ENCODE peak calls at places on chromosomes 11 and 22, in nine cellular contexts. Y, M, F, G, J, V, A, R and K are unnamed samples.

GRCh38 chr11:16186680-16187079 is 169.7 kb downstream of the SOX6 start:
- DNase-seq in V (no peak), M (no peak), R (no peak), F (no peak), G (no peak), Y (no peak), A (no peak), J (no peak), K (no peak)

GRCh38 chr22:37464181-37464580 is 22.0 kb downstream of the MFNG start:
- DNase-seq in V (no peak), M (no peak), Y (no peak), J (no peak), R (no peak), A (no peak), G (no peak), F (no peak), K (no peak)

GRCh38 chr11:2943711-2944118 is 14.5 kb upstream of the PHLDA2 start:
- DNase-seq in Y (no peak), G (no peak), M (peak; percentile 57), F (no peak), V (peak; percentile 62), R (no peak), A (no peak), J (no peak), K (no peak)

GRCh38 chr11:130131957-130132850 is 27.4 kb upstream of the ST14 start:
- DNase-seq in V (no peak), R (no peak), J (peak; percentile 63), M (peak; percentile 78), F (no peak), G (peak; percentile 48), A (peak; percentile 71), Y (peak; percentile 66), K (peak; percentile 50)

GRCh38 chr11:120543816-120544215 is 32.3 kb downstream of the GRIK4 start:
- DNase-seq in M (no peak), R (no peak), J (no peak), A (no peak), F (no peak), G (no peak), Y (no peak), V (no peak), K (no peak)

GRCh38 chr11:27718853-27719574 is 18.8 kb upstream of the BDNF start:
- DNase-seq in A (peak; percentile 55), J (no peak), Y (peak; percentile 65), G (peak; percentile 70), M (peak; percentile 86), F (peak; percentile 32), R (no peak), V (peak; percentile 23), K (no peak)

GRCh38 chr22:45671783-45672563 is at the start of gene ATXN10:
- DNase-seq in V (peak; percentile 74), G (peak; percentile 81), F (peak; percentile 75), A (peak; percentile 38), R (no peak), Y (peak; percentile 65), J (peak; percentile 73), M (peak; percentile 85), K (peak; percentile 83)

GRCh38 chr11:119103793-119104192 is 2.1 kb upstream of the DPAGT1 start:
- DNase-seq in Y (no peak), R (no peak), M (no peak), A (no peak), J (no peak), F (no peak), V (no peak), G (no peak), K (no peak)

GRCh38 chr11:65498042-65498726 is 661 bp upstream of the MALAT1 start:
- DNase-seq in Y (peak; percentile 68), R (no peak), M (peak; percentile 80), V (peak; percentile 52), F (no peak), G (no peak), J (peak; percentile 73), A (no peak), K (peak; percentile 61)

GRCh38 chr11:94897330-94897768 is 76.0 kb downstream of the CWC15 start:
- DNase-seq in Y (peak; percentile 45), F (no peak), A (peak; percentile 10), V (peak; percentile 41), M (peak; percentile 56), R (no peak), J (peak; percentile 17), G (peak; percentile 37), K (peak; percentile 50)

GRCh38 chr11:35324183-35324582 is 95.2 kb downstream of the SLC1A2 start:
- DNase-seq in M (no peak), Y (no peak), G (no peak), R (no peak), V (no peak), A (no peak), F (no peak), J (no peak), K (no peak)

GRCh38 chr11:35324981-35325380 is 94.4 kb downstream of the SLC1A2 start:
- DNase-seq in J (no peak), A (no peak), M (peak; percentile 64), R (no peak), V (no peak), F (no peak), Y (peak; percentile 40), G (no peak), K (no peak)

GRCh38 chr11:35323076-35323868 is 96.1 kb downstream of the SLC1A2 start:
- DNase-seq in J (no peak), F (no peak), Y (peak; percentile 35), A (no peak), V (no peak), M (peak; percentile 67), G (no peak), R (no peak), K (no peak)

GRCh38 chr11:35327829-35328228 is 91.5 kb downstream of the SLC1A2 start:
- DNase-seq in G (no peak), A (no peak), V (no peak), J (no peak), M (no peak), R (no peak), Y (no peak), F (no peak), K (no peak)

DNA sequence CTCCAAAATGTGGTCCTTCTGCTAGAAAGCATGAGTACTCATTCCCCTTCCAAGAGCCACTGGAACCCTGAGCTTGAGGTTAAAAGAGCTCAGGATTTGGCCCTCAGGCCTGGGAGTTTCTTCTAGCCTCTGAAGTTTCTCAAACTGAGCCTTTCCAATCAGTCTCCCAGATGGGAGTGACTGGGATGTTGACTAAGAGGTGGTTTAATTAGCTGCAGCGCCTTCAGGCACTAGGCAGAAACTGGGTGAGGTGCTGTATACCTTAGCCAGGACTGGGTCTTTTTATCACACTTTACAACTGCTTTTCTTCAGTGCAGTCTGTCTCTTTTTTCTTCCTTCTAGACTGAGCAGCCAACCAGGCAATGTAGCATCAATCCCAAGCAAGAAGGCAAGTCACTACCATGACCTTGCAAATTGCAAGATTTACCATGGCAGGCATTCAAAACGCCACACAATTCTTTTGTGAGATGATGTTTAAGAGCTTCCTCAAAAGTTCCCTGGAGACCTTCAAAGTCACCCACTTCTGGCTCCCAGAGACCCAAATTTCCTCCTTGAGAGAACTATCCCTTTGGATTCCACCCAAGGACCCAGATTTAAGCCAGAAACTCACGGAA is 93.0 kb downstream of the SLC1A2 start:
- DNase-seq in F (no peak), J (no peak), R (no peak), A (no peak), Y (no peak), M (no peak), G (no peak), V (no peak), K (no peak)
- H3K4me1 ChIP-seq in F (peaks cover 52% of the 10 kb centered on the region), J (peaks cover 39% of the 10 kb centered on the region), R (peaks cover 25% of the 10 kb centered on the region), A (no peaks in the 10 kb centered on the region), Y (peaks cover 5% of the 10 kb centered on the region), M (peaks cover 38% of the 10 kb centered on the region), G (no peaks in the 10 kb centered on the region), V (peaks cover 11% of the 10 kb centered on the region), K (no peaks in the 10 kb centered on the region)

DNA sequence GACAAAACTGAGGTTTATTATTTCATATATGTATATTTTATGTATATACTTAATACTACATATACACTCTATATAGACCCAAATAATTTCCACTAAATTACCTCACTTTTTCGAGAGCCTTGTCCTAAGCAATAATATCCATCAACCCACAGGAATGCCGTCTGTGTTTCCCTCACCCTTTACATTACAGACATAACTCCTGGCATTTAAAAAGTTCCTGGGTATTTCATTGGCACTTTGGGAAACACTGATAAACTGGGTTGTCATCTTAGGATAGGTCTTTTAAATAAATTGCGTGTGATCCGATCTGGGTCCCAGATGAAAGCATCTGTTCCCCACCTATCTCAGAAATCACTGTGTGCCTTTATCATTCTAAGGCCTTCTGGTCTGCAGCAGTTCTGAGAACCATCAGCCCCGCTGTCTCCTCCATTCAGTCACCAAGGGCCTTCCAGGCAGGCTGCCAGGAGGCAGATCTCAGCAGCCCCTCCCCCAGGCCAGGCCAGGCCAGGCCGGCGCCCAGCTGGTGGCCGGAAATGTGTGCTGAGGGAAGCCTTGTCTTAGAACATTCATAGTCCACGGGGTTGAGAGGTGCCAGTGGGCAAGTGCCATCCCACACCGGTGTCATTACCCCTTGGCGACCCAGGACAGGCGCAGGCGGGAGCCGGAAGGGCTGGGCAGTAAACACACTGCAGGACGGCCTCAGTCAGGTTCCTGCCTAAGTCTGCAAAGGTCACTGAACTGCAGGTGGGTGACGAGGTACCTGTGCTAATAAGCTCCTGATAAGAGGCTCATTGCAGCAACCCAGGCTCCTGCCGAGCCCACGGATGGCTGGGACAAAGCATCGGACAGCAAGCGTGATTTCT is 3.3 kb downstream of the FGF19 start:
- DNase-seq in V (peak; percentile 73), F (peak; percentile 82), G (no peak), R (no peak), Y (peak; percentile 75), M (peak; percentile 19), J (no peak), A (peak; percentile 38), K (no peak)
- H3K4me1 ChIP-seq in V (no peaks in the 10 kb centered on the region), F (peaks cover 40% of the 10 kb centered on the region), G (peaks cover 27% of the 10 kb centered on the region), R (no peaks in the 10 kb centered on the region), Y (peaks cover 2% of the 10 kb centered on the region), M (no peaks in the 10 kb centered on the region), J (peaks cover 7% of the 10 kb centered on the region), A (peaks cover 14% of the 10 kb centered on the region), K (no peaks in the 10 kb centered on the region)

DNA sequence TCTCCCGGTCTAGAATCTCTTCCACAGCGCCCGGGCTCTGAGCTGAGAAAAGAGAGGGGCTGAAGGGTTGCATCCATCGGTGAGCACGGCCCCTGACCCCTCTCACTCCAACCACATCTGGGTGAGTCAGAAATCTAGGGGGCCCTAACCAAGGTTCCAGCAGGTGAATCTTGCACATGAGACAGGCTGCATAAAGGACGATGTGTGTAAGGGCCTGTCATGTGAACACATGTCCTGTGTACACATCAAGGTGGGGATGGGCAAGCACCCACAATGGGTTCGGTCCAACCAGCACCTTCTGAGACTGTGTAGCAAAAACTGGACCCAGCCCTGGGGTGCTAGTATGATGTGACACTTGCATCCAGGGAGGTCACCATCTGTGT is 1.2 kb downstream of the BET1L start:
- DNase-seq in F (no peak), R (no peak), G (no peak), Y (no peak), M (no peak), J (no peak), V (peak; percentile 34), A (no peak), K (no peak)
- H3K4me1 ChIP-seq in F (peaks cover 57% of the 10 kb centered on the region), R (peaks cover 24% of the 10 kb centered on the region), G (peaks cover 18% of the 10 kb centered on the region), Y (peaks cover 22% of the 10 kb centered on the region), M (peaks cover 27% of the 10 kb centered on the region), J (peaks cover 65% of the 10 kb centered on the region), V (peaks cover 24% of the 10 kb centered on the region), A (peaks cover 26% of the 10 kb centered on the region), K (peaks cover 19% of the 10 kb centered on the region)

DNA sequence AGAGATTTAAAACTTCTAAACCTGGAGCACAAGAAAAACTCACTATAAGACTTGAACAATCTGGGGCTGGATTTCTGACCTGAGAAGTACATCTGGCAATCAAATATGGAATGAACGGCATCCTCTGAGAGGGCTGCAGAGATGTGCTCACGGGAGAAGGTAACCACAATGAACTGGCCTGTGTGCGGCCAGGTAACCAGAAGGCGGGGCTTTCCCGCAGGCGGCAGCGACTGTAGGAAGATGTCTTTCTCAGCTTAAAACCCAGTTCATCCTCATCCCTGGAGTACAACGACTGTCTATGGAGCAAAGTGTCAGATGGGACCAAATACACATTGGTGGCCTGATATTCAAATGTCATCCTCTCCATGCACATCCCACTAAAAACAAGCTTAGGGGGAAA is 24.5 kb downstream of the MICAL3 start:
- DNase-seq in J (no peak), Y (no peak), M (no peak), R (no peak), F (no peak), A (no peak), G (no peak), V (no peak), K (no peak)
- H3K4me1 ChIP-seq in J (peaks cover 50% of the 10 kb centered on the region), Y (peaks cover 4% of the 10 kb centered on the region), M (peaks cover 10% of the 10 kb centered on the region), R (peaks cover 23% of the 10 kb centered on the region), F (peaks cover 35% of the 10 kb centered on the region), A (peaks cover 26% of the 10 kb centered on the region), G (peaks cover 3% of the 10 kb centered on the region), V (no peaks in the 10 kb centered on the region), K (peaks cover 4% of the 10 kb centered on the region)